ENCODE peak calls at places on chromosomes 4 and X, in nine cellular contexts. G is psoas muscle, D is AG09319, N is GM06990, K is H9, T is sigmoid colon, Q is breast epithelium, X is A549, J is choroid plexus epithelial cell. M is an unnamed sample.

GRCh38 chr4:139958738-139959096 is 195.3 kb downstream of the MAML3 start:
- DNase-seq in G (no peak), D (no peak), N (no peak), K (no peak), T (no peak), Q (no peak), X (no peak), J (no peak), M (no peak)

GRCh38 chr4:142881331-142881730 is 35.2 kb upstream of the INPP4B start:
- DNase-seq in G (no peak), D (no peak), N (no peak), K (no peak), T (no peak), Q (no peak), X (no peak), J (no peak), M (no peak)

GRCh38 chrX:69323786-69324720 is 158.8 kb upstream of the PJA1 start:
- DNase-seq in G (no peak), D (no peak), N (no peak), K (no peak), T (no peak), Q (no peak), X (no peak), J (no peak), M (no peak)

GRCh38 chr4:151485541-151486131 is 76.7 kb downstream of the FHIP1A start:
- DNase-seq in G (no peak), D (no peak), N (no peak), K (peak; percentile 37), T (no peak), Q (no peak), X (no peak), J (peak; percentile 11), M (no peak)

GRCh38 chr4:40587826-40588225 is 41.8 kb downstream of the RBM47 start:
- DNase-seq in G (no peak), D (no peak), N (no peak), K (no peak), T (no peak), Q (peak; percentile 58), X (no peak), J (peak; percentile 72), M (peak; percentile 77)

GRCh38 chrX:16730450-16730849 is 11.0 kb downstream of the SYAP1 start:
- DNase-seq in G (no peak), D (no peak), N (no peak), K (no peak), T (no peak), Q (no peak), X (no peak), J (no peak), M (no peak)

GRCh38 chrX:149881081-149881711 is at the start of gene MAGEA8:
- DNase-seq in G (no peak), D (no peak), N (no peak), K (peak; percentile 63), T (no peak), Q (no peak), X (no peak), J (no peak), M (no peak)

GRCh38 chrX:9882669-9883446 is 84.3 kb upstream of the CLDN34 start:
- DNase-seq in G (no peak), D (no peak), N (no peak), K (no peak), T (no peak), Q (no peak), X (peak; percentile 16), J (peak; percentile 55), M (no peak)

GRCh38 chr4:108356209-108356535 is 187.4 kb upstream of the LEF1 start:
- DNase-seq in G (no peak), D (no peak), N (no peak), K (no peak), T (no peak), Q (no peak), X (no peak), J (no peak), M (no peak)

GRCh38 chr4:2356123-2357069 is 62.0 kb downstream of the ZFYVE28 start:
- DNase-seq in G (no peak), D (no peak), N (no peak), K (no peak), T (peak; percentile 48), Q (peak; percentile 31), X (no peak), J (no peak), M (no peak)

GRCh38 chrX:100649550-100650356 is 5.8 kb downstream of the SRPX2 start:
- DNase-seq in G (peak; percentile 87), D (peak; percentile 74), N (no peak), K (no peak), T (peak; percentile 92), Q (no peak), X (peak; percentile 41), J (peak; percentile 95), M (peak; percentile 82)

GRCh38 chr4:20684852-20685763 is 15.2 kb upstream of the PACRGL start:
- DNase-seq in G (no peak), D (no peak), N (no peak), K (no peak), T (no peak), Q (no peak), X (peak; percentile 1), J (peak; percentile 52), M (peak; percentile 12)

GRCh38 chrX:16695079-16695676 is 17.3 kb downstream of the CTPS2 start:
- DNase-seq in G (peak; percentile 71), D (no peak), N (no peak), K (peak; percentile 66), T (no peak), Q (no peak), X (peak; percentile 54), J (peak; percentile 65), M (peak; percentile 20)

GRCh38 chr4:10783351-10783750 is 98.8 kb upstream of the CLNK start:
- DNase-seq in G (no peak), D (no peak), N (no peak), K (no peak), T (no peak), Q (no peak), X (no peak), J (peak; percentile 76), M (peak; percentile 47)

GRCh38 chr4:10781805-10782204 is 97.2 kb upstream of the CLNK start:
- DNase-seq in G (no peak), D (no peak), N (peak; percentile 20), K (no peak), T (no peak), Q (no peak), X (no peak), J (no peak), M (no peak)

GRCh38 chr4:10787365-10787764 is 102.8 kb upstream of the CLNK start:
- DNase-seq in G (no peak), D (no peak), N (no peak), K (no peak), T (no peak), Q (no peak), X (no peak), J (no peak), M (no peak)
- TF ChIP-seq CTCF in G (no peak), D (no peak), N (no peak), K (no peak), T (no peak), Q (no peak), X (no peak), J (no peak), M (no peak)

GRCh38 chr4:121421594-121421993 is 40.8 kb upstream of the QRFPR start:
- DNase-seq in G (no peak), D (no peak), N (no peak), K (no peak), T (no peak), Q (no peak), X (no peak), J (peak; percentile 19), M (no peak)
- TF ChIP-seq CTCF in G (no peak), D (peak; percentile 10), N (no peak), K (peak; percentile 80), T (peak; percentile 48), Q (no peak), X (peak; percentile 25), J (peak; percentile 49), M (peak; percentile 52)

DNA sequence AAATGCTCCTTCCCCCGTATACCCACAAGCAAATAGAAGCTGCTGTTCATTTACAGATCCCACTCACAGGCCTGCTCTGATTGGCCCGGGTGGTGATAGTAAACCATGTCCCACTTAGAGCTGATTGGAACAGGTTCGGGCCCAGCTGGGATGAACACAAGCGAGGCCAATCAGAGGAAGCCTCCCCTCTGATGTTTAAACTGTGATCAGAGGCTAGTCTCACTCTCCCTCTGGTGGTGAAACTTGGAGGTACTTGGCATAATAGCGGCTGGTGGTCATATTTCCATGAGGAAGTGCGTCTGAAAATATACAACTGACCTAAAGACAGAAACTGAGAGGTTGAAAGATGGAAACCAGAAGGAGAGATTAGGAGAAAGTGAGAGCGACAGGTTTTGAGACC is 51.5 kb upstream of the TRPC3 start:
- DNase-seq in G (peak; percentile 31), D (no peak), N (peak; percentile 14), K (peak; percentile 82), T (no peak), Q (no peak), X (peak; percentile 65), J (peak; percentile 31), M (no peak)
- TF ChIP-seq CTCF in G (no peak), D (no peak), N (peak; percentile 64), K (peak; percentile 74), T (no peak), Q (no peak), X (peak; percentile 22), J (peak; percentile 54), M (peak; percentile 73)

DNA sequence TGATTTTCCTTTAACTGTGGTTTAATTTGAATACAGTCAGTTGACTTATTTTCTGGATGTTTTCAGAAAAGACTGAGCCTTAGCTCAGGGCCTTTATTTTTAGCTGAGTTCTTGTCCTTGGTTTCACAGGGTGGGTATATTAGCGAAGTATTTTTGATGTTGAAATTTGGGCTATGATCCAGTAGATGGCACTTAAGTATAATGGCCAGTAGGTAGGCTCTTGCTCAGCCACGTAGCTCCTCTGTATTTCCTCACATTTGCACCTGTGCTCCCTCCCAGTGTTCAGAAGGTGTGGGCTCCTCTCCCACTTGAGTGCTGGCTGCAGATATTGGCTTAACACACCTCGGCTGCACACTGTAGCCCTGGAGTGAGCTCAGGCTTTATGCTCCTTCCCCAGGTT is 549.9 kb upstream of the AMOT start:
- DNase-seq in G (no peak), D (no peak), N (no peak), K (no peak), T (no peak), Q (no peak), X (no peak), J (no peak), M (no peak)
- TF ChIP-seq CTCF in G (no peak), D (no peak), N (no peak), K (peak; percentile 43), T (no peak), Q (no peak), X (no peak), J (no peak), M (no peak)

GRCh38 chrX:22818061-22818460 is 181.7 kb upstream of the DDX53 start:
- DNase-seq in G (no peak), D (no peak), N (no peak), K (no peak), T (no peak), Q (no peak), X (no peak), J (no peak), M (no peak)
- TF ChIP-seq CTCF in G (no peak), D (no peak), N (no peak), K (no peak), T (no peak), Q (no peak), X (no peak), J (no peak), M (no peak)

GRCh38 chr4:161256716-161257115 is 907.1 kb downstream of the FSTL5 start:
- DNase-seq in G (no peak), D (no peak), N (no peak), K (no peak), T (no peak), Q (no peak), X (peak; percentile 29), J (peak; percentile 41), M (no peak)
- TF ChIP-seq CTCF in G (no peak), D (no peak), N (peak; percentile 47), K (peak; percentile 58), T (no peak), Q (no peak), X (peak; percentile 61), J (peak; percentile 61), M (no peak)

M was measured in HFFc6.